ENCODE peak calls at places on chromosomes 3 and 15, in ten cellular contexts. D is CD4-positive, CD25-positive, alpha-beta regulatory T cell; X is esophagus squamous epithelium; K is OCI-LY7; Y is transverse colon; R is MM.1S; O is CD4-positive, alpha-beta memory T cell; Q is adrenal gland; F is heart right ventricle; B is left ventricle myocardium inferior. H is an unnamed sample.

GRCh38 chr15:39474657-39475056 is 106.2 kb upstream of the THBS1 start:
- DNase-seq in B (no peak), Y (no peak), X (no peak), F (no peak), O (no peak), K (no peak), Q (no peak), D (no peak), R (no peak), H (no peak)

GRCh38 chr3:72164635-72164978 is 379.7 kb upstream of the PROK2 start:
- DNase-seq in R (no peak), K (no peak), Q (no peak), D (no peak), Y (no peak), O (no peak), X (no peak), F (no peak), B (no peak), H (no peak)

GRCh38 chr3:135982404-135982761 is 16.9 kb downstream of the PPP2R3A start:
- DNase-seq in K (no peak), D (no peak), Q (no peak), Y (no peak), X (no peak), O (no peak), R (no peak), F (no peak), B (no peak), H (no peak)

GRCh38 chr3:140160553-140160952 is 225.6 kb downstream of the CLSTN2 start:
- DNase-seq in B (no peak), D (no peak), R (no peak), X (no peak), Y (no peak), Q (no peak), K (no peak), O (no peak), F (no peak), H (no peak)

GRCh38 chr15:77595231-77595630 is 37.5 kb downstream of the LINGO1 start:
- DNase-seq in Y (no peak), K (no peak), B (no peak), F (no peak), O (no peak), X (no peak), D (no peak), Q (no peak), R (no peak), H (no peak)

GRCh38 chr3:31356941-31357340 is 175.8 kb upstream of the STT3B start:
- DNase-seq in B (no peak), R (no peak), Y (no peak), K (no peak), F (no peak), Q (peak; percentile 66), O (no peak), X (no peak), D (no peak), H (no peak)

GRCh38 chr3:184498986-184499606 is 62.5 kb upstream of the EPHB3 start:
- DNase-seq in K (no peak), O (no peak), R (no peak), X (no peak), F (no peak), Q (no peak), B (no peak), D (no peak), Y (no peak), H (no peak)

GRCh38 chr3:38267689-38268477 is 2.3 kb downstream of the SLC22A13 start:
- DNase-seq in R (no peak), Y (no peak), K (no peak), Q (no peak), D (no peak), X (no peak), B (no peak), O (no peak), F (no peak), H (no peak)

GRCh38 chr3:195035345-195036202 is 235.4 kb downstream of the XXYLT1 start:
- DNase-seq in R (no peak), Y (no peak), O (no peak), F (no peak), B (no peak), Q (no peak), X (no peak), D (no peak), K (no peak), H (no peak)

GRCh38 chr3:107062787-107063186 is 314.5 kb upstream of the CCDC54 start:
- DNase-seq in Y (no peak), Q (no peak), F (no peak), D (no peak), X (no peak), K (no peak), B (no peak), O (no peak), R (no peak), H (no peak)

GRCh38 chr3:49779378-49780079 is 6.8 kb downstream of the IP6K1 start:
- DNase-seq in K (no peak), Q (no peak), F (no peak), X (no peak), D (no peak), R (no peak), B (no peak), O (no peak), Y (no peak), H (no peak)

GRCh38 chr3:45915518-45916231 is 27.6 kb upstream of the CXCR6 start:
- DNase-seq in Q (peak; percentile 60), B (no peak), Y (peak; percentile 48), D (peak; percentile 28), R (peak; percentile 64), X (no peak), F (no peak), O (peak; percentile 57), K (no peak), H (peak; percentile 80)

GRCh38 chr3:124014366-124014942 is 22.5 kb upstream of the ROPN1 start:
- DNase-seq in D (no peak), F (no peak), X (no peak), O (no peak), B (no peak), Y (no peak), K (no peak), Q (no peak), R (no peak), H (no peak)

GRCh38 chr15:78695849-78696248 is 54.8 kb upstream of the CHRNB4 start:
- DNase-seq in Q (peak; percentile 70), X (no peak), Y (no peak), R (no peak), B (no peak), D (no peak), F (no peak), K (no peak), O (no peak), H (no peak)

GRCh38 chr3:31213869-31214486 is 318.7 kb upstream of the STT3B start:
- DNase-seq in R (peak; percentile 53), O (peak; percentile 82), Y (peak; percentile 43), B (no peak), F (no peak), X (no peak), K (peak; percentile 79), D (peak; percentile 64), Q (no peak), H (no peak)

GRCh38 chr15:77824361-77824985 is 191.8 kb upstream of the LINGO1 start:
- DNase-seq in O (no peak), K (no peak), Y (no peak), B (no peak), Q (no peak), F (no peak), R (no peak), D (no peak), X (no peak), H (no peak)

GRCh38 chr3:39108309-39108708 is 829 bp downstream of the TTC21A start:
- DNase-seq in Y (peak; percentile 24), F (no peak), O (peak; percentile 55), R (peak; percentile 88), K (peak; percentile 93), B (no peak), Q (no peak), D (no peak), X (no peak), H (peak; percentile 58)

DNA sequence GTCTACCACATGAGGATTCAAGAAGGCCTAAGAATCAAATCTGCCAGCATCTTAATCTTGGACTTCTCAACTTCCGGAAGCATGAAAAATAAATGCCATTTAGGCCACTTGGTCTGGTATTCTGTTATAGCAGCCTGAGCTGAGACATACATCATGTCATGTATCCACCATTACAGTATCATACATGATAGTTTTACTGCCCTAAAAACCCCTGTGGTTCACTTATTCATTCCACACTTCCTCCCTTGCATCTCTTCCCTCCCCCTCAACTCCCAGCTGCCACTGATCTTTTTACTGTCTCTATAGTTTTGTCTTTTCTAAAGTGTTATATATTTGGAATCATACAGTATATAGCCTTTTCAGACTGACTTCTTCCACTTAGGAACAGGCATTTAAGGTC is 161.8 kb downstream of the SNRK start:
- DNase-seq in Y (no peak), B (no peak), R (no peak), F (no peak), D (no peak), X (no peak), Q (no peak), K (no peak), O (no peak), H (no peak)
- H3K4me1 ChIP-seq in Y (no peaks in the 10 kb centered on the region), B (no peaks in the 10 kb centered on the region), R (no peaks in the 10 kb centered on the region), F (no peaks in the 10 kb centered on the region), D (no peaks in the 10 kb centered on the region), X (no peaks in the 10 kb centered on the region), Q (no peaks in the 10 kb centered on the region), K (no peaks in the 10 kb centered on the region), O (no peaks in the 10 kb centered on the region), H (no peaks in the 10 kb centered on the region)

GRCh38 chr15:48963524-48964113 is at the start of gene SHC4:
- DNase-seq in F (peak; percentile 68), X (no peak), O (peak; percentile 21), R (peak; percentile 20), D (peak; percentile 38), Q (peak; percentile 77), Y (peak; percentile 34), K (no peak), B (peak; percentile 64), H (no peak)
- H3K27ac ChIP-seq in F (no peak within 1 kb of the TSS), X (no peak within 1 kb of the TSS), O (no peak within 1 kb of the TSS), R (no peak within 1 kb of the TSS), D (no peak within 1 kb of the TSS), Q (no peak within 1 kb of the TSS), Y (peak within 1 kb of the TSS; percentile 41), K (no peak within 1 kb of the TSS), B (peak within 1 kb of the TSS; percentile 74), H (no peak within 1 kb of the TSS)

DNA sequence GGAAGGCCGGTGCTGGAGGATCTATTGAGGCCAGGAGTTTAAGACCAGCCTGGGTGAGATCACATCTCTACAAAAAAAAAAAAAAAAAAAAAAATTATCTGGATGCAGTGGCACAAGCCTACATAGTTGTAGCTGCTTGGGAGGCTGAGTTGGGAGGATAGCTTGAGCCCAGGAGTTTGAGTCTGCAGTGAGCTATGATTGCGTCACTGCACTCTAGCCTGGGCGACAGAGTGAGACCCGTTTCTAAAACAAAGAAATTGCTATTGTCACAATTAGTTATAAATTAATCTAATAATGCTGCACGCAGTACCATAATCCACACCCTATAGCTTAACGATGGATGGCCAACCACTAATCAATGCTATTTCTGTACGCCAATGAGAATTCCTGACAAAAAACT is 10.7 kb downstream of the FLNB start:
- DNase-seq in Q (no peak), D (no peak), X (no peak), F (no peak), B (no peak), R (no peak), Y (no peak), K (no peak), O (no peak), H (no peak)
- H3K4me1 ChIP-seq in Q (peaks cover 40% of the 10 kb centered on the region), D (peaks cover 15% of the 10 kb centered on the region), X (peaks cover 98% of the 10 kb centered on the region), F (peaks cover 85% of the 10 kb centered on the region), B (peaks cover 61% of the 10 kb centered on the region), R (no peaks in the 10 kb centered on the region), Y (peaks cover 82% of the 10 kb centered on the region), K (peaks cover 5% of the 10 kb centered on the region), O (no peaks in the 10 kb centered on the region), H (no peaks in the 10 kb centered on the region)

GRCh38 chr3:3559786-3560185 is 239.4 kb upstream of the LRRN1 start:
- DNase-seq in D (no peak), Y (no peak), F (no peak), Q (no peak), B (no peak), R (no peak), K (no peak), X (no peak), O (no peak), H (no peak)

GRCh38 chr3:3560566-3561336 is 238.5 kb upstream of the LRRN1 start:
- DNase-seq in Y (no peak), X (no peak), K (no peak), Q (no peak), F (no peak), O (no peak), B (no peak), R (no peak), D (no peak), H (no peak)
- H3K27ac ChIP-seq in Y (no peak overlapping the region), X (no peak overlapping the region), K (no peak overlapping the region), Q (no peak overlapping the region), F (no peak overlapping the region), O (no peak overlapping the region), B (no peak overlapping the region), R (no peak overlapping the region), D (no peak overlapping the region), H (no peak overlapping the region)